ENCODE peak calls at places on chromosome 16, in nine cellular contexts. N, Y, W, D, S, I, F, B and R are unnamed samples.

GRCh38 chr16:52613508-52613907 is 66.6 kb upstream of the TOX3 start:
- DNase-seq in N (no peak), Y (peak), W (no peak), D (no peak), S (no peak), I (no peak), F (no peak), B (no peak), R (no peak)

GRCh38 chr16:26709175-26709574 is 357.6 kb upstream of the C16orf82 start:
- DNase-seq in N (no peak), Y (peak), W (no peak), D (no peak), S (no peak), I (no peak), F (no peak), B (no peak), R (no peak)

GRCh38 chr16:7086842-7087616 is 245.6 kb upstream of the RBFOX1 start:
- DNase-seq in N (no peak), Y (no peak), W (peak), D (no peak), S (no peak), I (no peak), F (peak), B (peak), R (peak)

GRCh38 chr16:474420-475122 is 49.1 kb downstream of the RAB11FIP3 start:
- DNase-seq in N (no peak), Y (no peak), W (no peak), D (no peak), S (no peak), I (no peak), F (no peak), B (peak), R (no peak)

GRCh38 chr16:69217433-69217832 is 30.5 kb downstream of the SNTB2 start:
- DNase-seq in N (peak), Y (no peak), W (no peak), D (peak), S (peak), I (peak), F (no peak), B (no peak), R (no peak)

GRCh38 chr16:20348365-20349185 is 3.9 kb downstream of the UMOD start:
- DNase-seq in N (no peak), Y (no peak), W (no peak), D (no peak), S (no peak), I (no peak), F (no peak), B (peak), R (no peak)

GRCh38 chr16:10907757-10908045 is 30.7 kb downstream of the CIITA start:
- DNase-seq in N (no peak), Y (no peak), W (no peak), D (no peak), S (no peak), I (no peak), F (no peak), B (no peak), R (no peak)

GRCh38 chr16:4591706-4592470 is 22.8 kb downstream of the UBALD1 start:
- DNase-seq in N (no peak), Y (no peak), W (no peak), D (no peak), S (no peak), I (no peak), F (no peak), B (no peak), R (no peak)

GRCh38 chr16:7026639-7027038 is 306.0 kb upstream of the RBFOX1 start:
- DNase-seq in N (no peak), Y (no peak), W (no peak), D (no peak), S (no peak), I (no peak), F (no peak), B (no peak), R (no peak)

GRCh38 chr16:29007865-29008593 is 23.2 kb downstream of the LAT start:
- DNase-seq in N (peak), Y (no peak), W (no peak), D (peak), S (peak), I (peak), F (peak), B (no peak), R (no peak)

DNA sequence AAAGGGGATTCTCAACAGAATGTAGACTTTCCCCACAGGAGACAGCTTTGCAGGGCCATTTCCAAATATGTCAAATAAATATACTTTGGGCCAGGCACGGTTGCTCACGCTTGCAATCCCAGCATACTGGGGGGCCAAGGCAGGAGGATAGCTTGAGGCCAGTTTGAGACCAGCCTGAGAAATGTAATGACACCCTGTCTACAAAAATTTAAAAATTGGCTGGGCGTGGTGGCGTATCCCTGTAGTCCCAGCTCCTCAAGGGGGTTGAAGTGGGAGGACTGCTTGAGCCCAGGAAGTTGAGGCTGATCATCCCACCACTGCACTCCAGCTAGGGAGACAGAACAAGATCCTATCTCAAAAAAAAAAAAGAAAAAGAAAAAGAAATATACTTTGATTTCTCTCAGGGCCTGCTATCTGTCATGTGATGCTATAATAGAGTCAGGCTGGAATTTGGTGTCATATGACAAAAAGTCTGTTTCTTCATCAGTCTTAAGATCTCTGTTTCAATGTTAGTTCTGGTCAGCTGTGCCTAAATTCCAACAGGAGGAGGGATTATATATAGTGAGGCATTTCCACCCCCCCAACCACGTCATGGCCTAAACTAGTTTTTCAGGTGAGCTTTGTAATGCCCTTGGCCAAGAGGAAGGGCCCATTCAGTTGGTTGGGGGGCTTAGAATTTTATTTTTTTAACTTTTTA is 4.3 kb upstream of the ZDHHC7 start:
- DNase-seq in N (peak), Y (no peak), W (no peak), D (no peak), S (no peak), I (peak), F (no peak), B (no peak), R (no peak)
- H3K4me3 ChIP-seq in N (no peak), Y (no peak), W (no peak), D (no peak), S (no peak), I (no peak), F (no peak), B (no peak), R (no peak)

GRCh38 chr16:46482895-46483294 is 138.3 kb downstream of the SHCBP1 start:
- DNase-seq in N (no peak), Y (no peak), W (no peak), D (no peak), S (no peak), I (no peak), F (no peak), B (no peak), R (no peak)
- TF ChIP-seq CTCF in N (no peak), Y (peak), W (no peak), D (no peak), S (no peak), I (no peak), F (no peak), B (no peak), R (no peak)

GRCh38 chr16:56645311-56645710 is 6.4 kb upstream of the MT1B start:
- DNase-seq in N (no peak), Y (no peak), W (no peak), D (no peak), S (no peak), I (no peak), F (no peak), B (no peak), R (no peak)

GRCh38 chr16:56641166-56641565 is 2.7 kb downstream of the MT1A start:
- DNase-seq in N (no peak), Y (no peak), W (no peak), D (no peak), S (no peak), I (no peak), F (no peak), B (no peak), R (no peak)

GRCh38 chr16:56645838-56646237 is 5.8 kb upstream of the MT1B start:
- DNase-seq in N (no peak), Y (no peak), W (no peak), D (no peak), S (no peak), I (peak), F (no peak), B (no peak), R (no peak)

GRCh38 chr16:56643833-56644232 is 5.4 kb downstream of the MT1A start:
- DNase-seq in N (no peak), Y (no peak), W (no peak), D (no peak), S (no peak), I (no peak), F (no peak), B (no peak), R (no peak)

GRCh38 chr16:56643080-56643778 is 4.8 kb downstream of the MT1A start:
- DNase-seq in N (peak), Y (no peak), W (peak), D (peak), S (no peak), I (no peak), F (peak), B (peak), R (peak)
- H3K4me3 ChIP-seq in N (peak), Y (no peak), W (peak), D (no peak), S (peak), I (no peak), F (peak), B (no peak), R (no peak)

DNA sequence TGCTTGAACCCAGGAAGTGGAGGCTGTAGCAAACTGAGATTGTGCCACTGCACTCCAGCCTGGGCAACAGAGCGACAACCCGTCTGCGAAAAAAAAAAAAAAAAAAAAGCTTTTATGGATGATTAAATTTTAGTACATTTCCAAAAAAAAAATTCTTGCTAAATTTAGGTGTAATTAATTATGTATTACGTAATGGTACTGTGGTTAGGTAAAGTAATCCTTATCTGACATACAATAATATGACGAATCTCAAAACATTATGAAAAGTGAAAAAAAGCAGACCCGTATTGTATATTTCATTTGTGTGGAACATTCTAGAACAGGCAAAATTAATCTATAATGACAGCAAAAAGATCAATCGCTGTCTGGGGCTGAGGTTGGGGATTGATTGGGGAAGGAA is 10.3 kb upstream of the CORO1A start:
- DNase-seq in N (no peak), Y (no peak), W (no peak), D (no peak), S (no peak), I (no peak), F (no peak), B (no peak), R (no peak)
- TF ChIP-seq CTCF in N (no peak), Y (no peak), W (no peak), D (no peak), S (no peak), I (no peak), F (no peak), B (no peak), R (no peak)

DNA sequence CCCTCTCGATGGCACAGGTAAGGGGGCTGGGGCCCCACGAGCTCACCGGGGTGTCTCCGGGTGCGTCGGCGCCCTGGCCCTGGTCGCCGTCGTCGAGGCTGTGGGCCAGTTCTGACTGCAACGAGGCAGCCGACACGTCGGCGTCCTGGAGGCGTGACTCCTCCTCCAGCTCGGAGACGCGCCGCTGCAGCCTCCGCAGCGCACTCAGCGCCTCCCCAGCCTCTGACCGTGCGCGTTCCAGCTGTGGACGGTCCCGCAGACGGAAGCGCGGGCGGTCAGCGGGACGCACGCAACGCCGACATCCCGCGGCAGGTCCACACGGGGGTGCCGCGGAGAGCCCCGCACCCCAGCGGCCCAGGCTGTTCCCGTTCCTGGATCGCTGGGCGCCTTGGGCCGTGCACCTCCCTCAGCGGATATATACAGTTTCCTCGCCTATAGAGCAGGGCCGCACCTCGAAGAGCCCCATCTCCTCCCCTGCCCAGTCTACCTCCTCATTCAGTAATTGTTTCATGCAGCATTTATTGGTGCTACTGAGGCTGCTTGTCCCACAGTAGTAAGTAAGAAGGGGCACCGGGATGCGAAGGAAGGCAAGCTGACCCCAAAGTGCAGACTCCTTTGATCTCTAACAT is 5.8 kb downstream of the THOC6 start:
- DNase-seq in N (peak), Y (no peak), W (no peak), D (no peak), S (no peak), I (peak), F (peak), B (peak), R (no peak)
- H3K4me3 ChIP-seq in N (peak), Y (no peak), W (no peak), D (no peak), S (no peak), I (no peak), F (peak), B (no peak), R (no peak)

DNA sequence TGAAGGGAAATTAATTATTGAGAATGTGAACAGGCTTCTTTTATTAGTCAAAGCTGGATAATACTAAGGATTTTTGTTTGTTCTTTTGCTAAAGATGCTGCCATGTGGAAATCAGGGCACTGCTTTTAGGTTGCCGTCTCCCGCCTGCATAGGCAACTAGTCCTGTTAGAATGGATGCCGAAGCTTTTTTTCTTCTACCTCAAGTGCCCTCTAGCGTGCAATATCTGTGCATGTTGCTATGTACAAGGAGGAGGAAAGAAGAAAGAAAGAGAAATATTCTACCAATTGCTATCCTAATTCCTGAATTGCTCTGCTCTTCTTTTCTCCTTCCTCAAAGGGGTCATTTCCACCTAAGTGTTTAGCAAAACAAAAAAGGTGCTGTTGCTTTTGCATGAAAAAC is 5.2 kb upstream of the CDH8 start:
- DNase-seq in N (peak), Y (peak), W (no peak), D (peak), S (peak), I (no peak), F (peak), B (no peak), R (no peak)
- TF ChIP-seq CTCF in N (peak), Y (peak), W (no peak), D (peak), S (peak), I (no peak), F (no peak), B (no peak), R (no peak)

GRCh38 chr16:1655269-1655807 is 22.7 kb upstream of the JPT2 start:
- DNase-seq in N (no peak), Y (no peak), W (no peak), D (no peak), S (no peak), I (no peak), F (no peak), B (no peak), R (no peak)
- H3K4me3 ChIP-seq in N (no peak), Y (no peak), W (no peak), D (no peak), S (no peak), I (no peak), F (no peak), B (no peak), R (no peak)